ENCODE peak calls at places on chromosomes 13 and 19, in six cellular contexts. S is retinal pigment epithelial cell, W is fibroblast of the aortic adventitia, Q is ovary, N is fibroblast of pulmonary artery, I is astrocyte of the spinal cord. V is an unnamed sample.

GRCh38 chr13:112940236-112940635 is 28.8 kb upstream of the MCF2L start:
- DNase-seq in S (no peak), W (no peak), Q (no peak), N (no peak), I (no peak), V (no peak)

GRCh38 chr19:49864890-49865289 is 2.5 kb downstream of the PNKP start:
- DNase-seq in S (no peak), W (no peak), Q (no peak), N (no peak), I (no peak), V (no peak)

GRCh38 chr13:111177803-111178389 is 62.8 kb downstream of the ARHGEF7 start:
- DNase-seq in S (no peak), W (peak), Q (no peak), N (peak), I (peak), V (no peak)

GRCh38 chr13:30045916-30046704 is 195.7 kb upstream of the UBL3 start:
- DNase-seq in S (no peak), W (peak), Q (no peak), N (peak), I (peak), V (no peak)

GRCh38 chr19:55626350-55626749 is 2.0 kb upstream of the ZNF784 start:
- DNase-seq in S (no peak), W (no peak), Q (no peak), N (no peak), I (no peak), V (no peak)

GRCh38 chr13:38693641-38694040 is 6.8 kb downstream of the FREM2 start:
- DNase-seq in S (no peak), W (no peak), Q (no peak), N (no peak), I (no peak), V (no peak)

GRCh38 chr13:32105653-32106313 is 74.2 kb downstream of the FRY start:
- DNase-seq in S (no peak), W (no peak), Q (no peak), N (no peak), I (no peak), V (no peak)

GRCh38 chr19:50808856-50809255 is 14.7 kb downstream of the KLK1 start:
- DNase-seq in S (no peak), W (no peak), Q (no peak), N (no peak), I (no peak), V (no peak)

GRCh38 chr19:14614099-14614412 is 31.2 kb downstream of the CLEC17A start:
- DNase-seq in S (no peak), W (no peak), Q (no peak), N (no peak), I (no peak), V (no peak)

GRCh38 chr13:24627864-24628418 is 52.3 kb upstream of the ATP12A start:
- DNase-seq in S (no peak), W (no peak), Q (no peak), N (no peak), I (no peak), V (no peak)

GRCh38 chr19:37905936-37906867 is at the start of gene WDR87:
- DNase-seq in S (no peak), W (peak), Q (peak), N (peak), I (peak), V (no peak)

GRCh38 chr13:71831716-71832115 is 35.3 kb downstream of the DACH1 start:
- DNase-seq in S (no peak), W (no peak), Q (no peak), N (no peak), I (peak), V (no peak)

GRCh38 chr13:99316657-99317244 is 9.6 kb upstream of the GPR183 start:
- DNase-seq in S (no peak), W (no peak), Q (peak), N (no peak), I (peak), V (no peak)

GRCh38 chr13:41356788-41357187 is 45.7 kb downstream of the NAA16 start:
- DNase-seq in S (no peak), W (no peak), Q (no peak), N (peak), I (no peak), V (no peak)

GRCh38 chr13:26476111-26476743 is 81.3 kb upstream of the WASF3 start:
- DNase-seq in S (no peak), W (peak), Q (no peak), N (peak), I (peak), V (no peak)

GRCh38 chr13:48159436-48160225 is 64.7 kb upstream of the MED4 start:
- DNase-seq in S (no peak), W (peak), Q (no peak), N (no peak), I (peak), V (peak)

GRCh38 chr13:101654916-101655315 is 202.4 kb downstream of the ITGBL1 start:
- DNase-seq in S (no peak), W (peak), Q (no peak), N (peak), I (no peak), V (no peak)

GRCh38 chr19:14023404-14024235 is 4.3 kb upstream of the RLN3 start:
- DNase-seq in S (no peak), W (peak), Q (no peak), N (peak), I (peak), V (no peak)

GRCh38 chr13:100694722-100695644 is 20.4 kb upstream of the TMTC4 start:
- DNase-seq in S (no peak), W (peak), Q (no peak), N (peak), I (peak), V (peak)

GRCh38 chr13:75550159-75550567 is 572 bp downstream of the UCHL3 start:
- DNase-seq in S (no peak), W (peak), Q (no peak), N (peak), I (peak), V (no peak)

GRCh38 chr13:39196957-39197644 is 158.8 kb downstream of the NHLRC3 start:
- DNase-seq in S (no peak), W (no peak), Q (no peak), N (no peak), I (peak), V (no peak)

GRCh38 chr13:68358218-68358817 is 1128.2 kb upstream of the PCDH9 start:
- DNase-seq in S (no peak), W (no peak), Q (no peak), N (no peak), I (peak), V (no peak)

GRCh38 chr19:7832009-7832408 is 2.0 kb downstream of the EVI5L start:
- DNase-seq in S (no peak), W (no peak), Q (no peak), N (no peak), I (no peak), V (no peak)

GRCh38 chr19:35138305-35138799 is 272 bp upstream of the FXYD1 start:
- DNase-seq in S (no peak), W (peak), Q (peak), N (no peak), I (no peak), V (no peak)

GRCh38 chr19:7772752-7773291 is 9.8 kb downstream of the CLEC4M start:
- DNase-seq in S (peak), W (no peak), Q (no peak), N (peak), I (no peak), V (no peak)

GRCh38 chr19:13717194-13717643 is 47.1 kb upstream of the MRI1 start:
- DNase-seq in S (no peak), W (peak), Q (no peak), N (no peak), I (no peak), V (no peak)

GRCh38 chr19:34253711-34254551 is 423 bp upstream of the GARRE1 start:
- DNase-seq in S (no peak), W (peak), Q (peak), N (no peak), I (peak), V (no peak)

GRCh38 chr19:10471909-10472308 is 31.2 kb downstream of the KEAP1 start:
- DNase-seq in S (no peak), W (peak), Q (no peak), N (peak), I (peak), V (no peak)

GRCh38 chr13:27574661-27575060 is 45.7 kb downstream of the LNX2 start:
- DNase-seq in S (no peak), W (no peak), Q (no peak), N (no peak), I (no peak), V (no peak)

GRCh38 chr13:38045278-38046048 is 175.9 kb upstream of the TRPC4 start:
- DNase-seq in S (no peak), W (peak), Q (no peak), N (peak), I (peak), V (no peak)

GRCh38 chr13:49530452-49530851 is 34.7 kb downstream of the PHF11 start:
- DNase-seq in S (no peak), W (no peak), Q (no peak), N (no peak), I (no peak), V (no peak)

GRCh38 chr19:3027292-3027691 is 1.8 kb downstream of the TLE2 start:
- DNase-seq in S (no peak), W (no peak), Q (no peak), N (no peak), I (no peak), V (no peak)

GRCh38 chr19:3031607-3031867 is 2.5 kb upstream of the TLE2 start:
- DNase-seq in S (no peak), W (no peak), Q (no peak), N (no peak), I (no peak), V (no peak)

GRCh38 chr19:3028305-3029069 is 593 bp downstream of the TLE2 start:
- DNase-seq in S (no peak), W (no peak), Q (no peak), N (no peak), I (no peak), V (no peak)

GRCh38 chr19:3027981-3028304 is 1.1 kb downstream of the TLE2 start:
- DNase-seq in S (no peak), W (no peak), Q (no peak), N (no peak), I (no peak), V (no peak)

DNA sequence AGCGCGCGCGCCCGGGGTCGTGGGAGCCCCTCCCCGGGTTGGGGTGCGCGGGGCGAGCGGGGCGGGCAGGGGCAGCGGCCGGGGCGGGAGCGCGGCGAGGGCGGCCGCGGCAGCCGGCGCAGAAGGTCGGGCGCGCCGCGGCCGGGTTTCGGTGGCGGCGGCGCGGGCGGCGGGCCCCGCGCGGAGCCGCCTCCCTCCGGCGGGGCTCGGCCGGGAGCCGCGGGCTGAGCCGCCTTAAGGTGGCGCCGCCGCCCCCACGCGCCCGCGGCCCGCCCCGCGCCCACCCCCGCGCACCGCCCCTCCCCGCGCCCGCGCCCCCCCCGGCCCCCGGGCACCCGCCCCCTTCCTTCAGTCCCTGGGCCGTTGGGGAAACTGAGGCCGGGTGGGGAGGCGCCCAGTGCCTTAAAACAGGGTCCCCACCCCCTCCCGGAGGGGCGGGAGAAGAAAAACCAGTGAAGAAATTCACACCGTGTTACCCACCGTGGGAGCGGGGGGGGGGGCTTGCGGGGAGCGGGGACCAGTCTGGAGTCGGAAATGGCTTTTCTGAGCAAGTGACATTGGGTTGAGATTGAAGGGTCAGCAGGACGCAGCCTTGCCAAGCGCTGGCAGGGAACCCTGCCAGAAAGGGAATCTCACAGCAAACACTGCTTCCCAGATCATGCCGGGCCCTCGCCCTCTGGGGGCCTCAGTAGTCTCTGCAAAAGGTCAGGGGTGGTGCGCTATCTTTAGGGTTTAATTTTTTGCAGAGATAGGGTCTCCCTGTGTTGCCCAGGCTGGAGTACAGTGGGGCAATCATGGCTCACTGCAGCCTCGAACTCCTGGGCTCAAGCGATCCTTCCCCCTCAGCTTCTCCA is at the start of gene TLE2:
- DNase-seq in S (no peak), W (no peak), Q (no peak), N (no peak), I (no peak), V (no peak)
- H3K4me3 ChIP-seq in S (peak), W (peak), Q (peak), N (peak), I (peak), V (peak)

GRCh38 chr19:1875646-1876493 is 9.4 kb downstream of the ABHD17A start:
- DNase-seq in S (peak), W (peak), Q (peak), N (peak), I (peak), V (peak)
- TF ChIP-seq CTCF in S (no peak), W (no peak), Q (peak), N (no peak), I (no peak), V (no peak)

DNA sequence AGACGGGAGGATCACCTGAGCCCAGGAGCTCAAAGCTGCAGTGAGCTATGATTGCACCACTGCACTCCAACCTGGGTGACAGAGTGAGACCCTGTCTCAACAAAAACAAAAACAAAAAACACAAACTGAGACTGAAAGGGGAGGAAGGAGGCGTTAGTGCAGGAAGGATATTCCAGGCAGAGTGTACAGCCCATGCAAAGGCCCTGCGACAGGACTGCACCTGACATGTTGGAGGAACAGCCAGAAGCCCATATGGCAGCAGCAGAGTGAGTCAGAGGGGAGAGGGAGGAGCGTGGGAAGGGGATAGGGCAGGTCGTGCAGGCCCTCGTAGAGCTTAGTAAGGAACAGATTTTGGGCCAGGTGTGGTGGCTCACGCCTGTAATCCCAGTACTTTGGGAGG is 3.2 kb downstream of the ZNRF4 start:
- DNase-seq in S (no peak), W (no peak), Q (no peak), N (no peak), I (no peak), V (no peak)
- H3K4me3 ChIP-seq in S (no peak), W (no peak), Q (no peak), N (no peak), I (no peak), V (no peak)

DNA sequence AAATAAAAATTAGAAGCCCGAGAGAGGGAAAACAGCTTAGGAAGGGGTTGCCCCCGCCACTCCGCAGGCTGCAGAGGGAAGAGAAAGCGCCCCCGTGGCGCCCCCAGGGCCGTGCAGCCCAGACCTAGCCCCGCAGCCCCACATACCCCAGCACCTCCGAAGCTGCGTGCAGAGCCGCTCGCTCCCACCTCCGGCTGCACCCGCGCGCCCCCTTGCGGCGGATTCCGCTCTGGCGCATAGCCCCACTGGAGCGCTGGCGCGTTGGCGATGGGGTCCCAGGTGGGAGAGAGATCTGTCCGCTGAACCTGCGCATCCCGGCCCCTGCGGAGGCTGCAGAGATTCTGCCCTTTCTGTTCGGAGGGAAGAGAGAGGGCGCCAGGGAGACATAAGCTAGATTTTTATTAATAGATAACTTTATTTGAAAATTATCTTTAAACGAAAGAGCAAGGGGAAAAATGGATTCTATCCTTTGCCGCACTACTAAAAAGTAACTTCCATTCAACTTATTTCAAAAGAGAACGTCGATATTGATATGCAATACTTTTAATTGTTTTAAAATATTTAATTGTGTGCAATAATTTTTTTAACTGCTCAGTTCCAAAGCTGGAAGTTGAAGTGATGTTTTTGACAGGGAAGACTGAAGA is 11.7 kb upstream of the CLN5 start:
- DNase-seq in S (no peak), W (peak), Q (peak), N (peak), I (peak), V (no peak)
- TF ChIP-seq CTCF in S (peak), W (peak), Q (peak), N (peak), I (peak), V (peak)

V was measured in kidney epithelial cell.